ENCODE peak calls at places on chromosomes 11 and 22, in seven cellular contexts. T is A549; A is progenitor cell of endocrine pancreas; N is body of pancreas; I is GM12891; Y is anterior cingulate cortex; H is stimulated activated naive CD4-positive, alpha-beta T cell. C is an unnamed sample.

GRCh38 chr22:35357883-35358621 is 22.8 kb upstream of the HMOX1 start:
- DNase-seq in T (peak; percentile 52), A (no peak), N (no peak), I (no peak), Y (no peak), H (no peak), C (peak; percentile 58)

GRCh38 chr22:18056802-18057474 is 20.9 kb upstream of the PEX26 start:
- DNase-seq in T (no peak), A (no peak), N (no peak), I (peak; percentile 61), Y (no peak), H (no peak), C (no peak)

GRCh38 chr11:11998091-11998781 is 10.2 kb downstream of the DKK3 start:
- DNase-seq in T (peak; percentile 62), A (no peak), N (no peak), I (no peak), Y (no peak), H (no peak), C (peak; percentile 88)

GRCh38 chr11:46920709-46921108 is 2.4 kb upstream of the LRP4 start:
- DNase-seq in T (peak; percentile 74), A (no peak), N (no peak), I (no peak), Y (no peak), H (no peak), C (peak; percentile 97)

GRCh38 chr22:36294801-36295200 is 41.9 kb downstream of the APOL1 start:
- DNase-seq in T (no peak), A (no peak), N (no peak), I (no peak), Y (no peak), H (no peak), C (no peak)

GRCh38 chr11:65786008-65786785 is 666 bp upstream of the OVOL1 start:
- DNase-seq in T (no peak), A (no peak), N (peak; percentile 45), I (no peak), Y (no peak), H (no peak), C (no peak)

GRCh38 chr22:37098976-37099577 is 10.4 kb downstream of the TMPRSS6 start:
- DNase-seq in T (no peak), A (no peak), N (no peak), I (no peak), Y (no peak), H (no peak), C (no peak)

GRCh38 chr11:4482445-4482844 is at the start of gene OR52K1:
- DNase-seq in T (no peak), A (no peak), N (no peak), I (no peak), Y (no peak), H (no peak), C (no peak)

GRCh38 chr11:45556851-45557707 is 108.3 kb downstream of the CHST1 start:
- DNase-seq in T (peak; percentile 29), A (no peak), N (no peak), I (no peak), Y (no peak), H (no peak), C (no peak)

GRCh38 chr11:41786087-41786486 is 326.6 kb upstream of the LRRC4C start:
- DNase-seq in T (no peak), A (no peak), N (no peak), I (no peak), Y (no peak), H (no peak), C (no peak)

GRCh38 chr11:102438311-102439062 is 14.1 kb downstream of the TMEM123 start:
- DNase-seq in T (no peak), A (peak; percentile 33), N (no peak), I (no peak), Y (no peak), H (no peak), C (no peak)

GRCh38 chr11:124315052-124315451 is 1.3 kb upstream of the OR8D1 start:
- DNase-seq in T (no peak), A (no peak), N (no peak), I (no peak), Y (no peak), H (no peak), C (no peak)

GRCh38 chr11:61362542-61362875 is 335 bp downstream of the TMEM138 start:
- DNase-seq in T (peak; percentile 48), A (no peak), N (no peak), I (no peak), Y (no peak), H (peak; percentile 60), C (peak; percentile 55)

GRCh38 chr22:20959578-20960461 is 7.2 kb upstream of the AIFM3 start:
- DNase-seq in T (no peak), A (no peak), N (no peak), I (no peak), Y (no peak), H (no peak), C (no peak)

GRCh38 chr11:68825603-68826002 is 16.1 kb downstream of the CPT1A start:
- DNase-seq in T (peak; percentile 37), A (no peak), N (peak; percentile 74), I (no peak), Y (no peak), H (peak; percentile 27), C (no peak)

GRCh38 chr22:21710156-21710555 is 25.4 kb downstream of the YPEL1 start:
- DNase-seq in T (no peak), A (no peak), N (no peak), I (no peak), Y (no peak), H (no peak), C (peak; percentile 3)

GRCh38 chr11:76800466-76801200 is 17.5 kb downstream of the TSKU start:
- DNase-seq in T (no peak), A (no peak), N (peak; percentile 89), I (no peak), Y (no peak), H (no peak), C (no peak)

GRCh38 chr22:33088418-33088817 is 30.2 kb upstream of the SYN3 start:
- DNase-seq in T (no peak), A (no peak), N (no peak), I (no peak), Y (no peak), H (no peak), C (no peak)

GRCh38 chr11:30585067-30585891 is 874 bp downstream of the MPPED2 start:
- DNase-seq in T (no peak), A (peak; percentile 39), N (peak; percentile 37), I (peak; percentile 25), Y (peak; percentile 11), H (no peak), C (no peak)

GRCh38 chr11:117816846-117817212 is 7.7 kb downstream of the FXYD2 start:
- DNase-seq in T (no peak), A (no peak), N (peak; percentile 25), I (no peak), Y (no peak), H (no peak), C (peak; percentile 30)

GRCh38 chr22:22037740-22038139 is 55.2 kb upstream of the TOP3B start:
- DNase-seq in T (no peak), A (no peak), N (no peak), I (no peak), Y (no peak), H (no peak), C (no peak)

GRCh38 chr11:121933694-121934093 is 182.3 kb downstream of the BLID start:
- DNase-seq in T (no peak), A (no peak), N (no peak), I (no peak), Y (no peak), H (no peak), C (no peak)

GRCh38 chr11:46407635-46408034 is 16.1 kb upstream of the CHRM4 start:
- DNase-seq in T (no peak), A (no peak), N (no peak), I (no peak), Y (no peak), H (no peak), C (no peak)

C was measured in ACHN.